ENCODE peak calls at places on chromosomes 16 and 17, in seven cellular contexts. O is body of pancreas, P is HFF-Myc, D is uterus, U is A673, V is astrocyte of the cerebellum, A is AG04450. K is an unnamed sample.

GRCh38 chr16:77585379-77585778 is 136.9 kb upstream of the NUDT7 start:
- DNase-seq in A (no peak), P (no peak), O (no peak), V (no peak), U (no peak), D (no peak), K (no peak)

GRCh38 chr16:30112197-30113030 is 923 bp downstream of the GDPD3 start:
- DNase-seq in P (no peak), D (peak; percentile 69), O (no peak), U (peak; percentile 77), V (no peak), A (no peak), K (no peak)

GRCh38 chr16:30053376-30054015 is 12.1 kb upstream of the ALDOA start:
- DNase-seq in O (no peak), U (peak; percentile 92), D (no peak), P (no peak), A (no peak), V (no peak), K (no peak)

GRCh38 chr17:17141860-17142552 is 64.1 kb downstream of the PLD6 start:
- DNase-seq in O (no peak), P (no peak), V (no peak), U (peak; percentile 44), A (no peak), D (peak; percentile 37), K (no peak)

GRCh38 chr16:84718-85452 is 6.9 kb downstream of the MPG start:
- DNase-seq in A (peak; percentile 88), P (no peak), U (no peak), D (peak; percentile 47), O (no peak), V (no peak), K (peak; percentile 83)

GRCh38 chr17:67602974-67603373 is 114.8 kb upstream of the NOL11 start:
- DNase-seq in V (peak; percentile 18), O (peak; percentile 24), D (no peak), A (no peak), U (peak; percentile 67), P (no peak), K (peak; percentile 13)

GRCh38 chr17:62781826-62782225 is 26.3 kb downstream of the MARCHF10 start:
- DNase-seq in U (no peak), V (no peak), P (no peak), A (no peak), D (no peak), O (no peak), K (no peak)

GRCh38 chr17:57600092-57600491 is 145.0 kb downstream of the CCDC182 start:
- DNase-seq in V (no peak), A (no peak), U (no peak), P (no peak), D (no peak), O (no peak), K (no peak)

GRCh38 chr17:47695664-47696376 is 1.9 kb downstream of the TBKBP1 start:
- DNase-seq in A (no peak), O (no peak), P (no peak), U (no peak), D (peak; percentile 22), V (no peak), K (no peak)

GRCh38 chr17:44960654-44961053 is 7.4 kb downstream of the C1QL1 start:
- DNase-seq in O (no peak), U (no peak), D (no peak), A (no peak), P (no peak), V (no peak), K (no peak)

GRCh38 chr17:16313159-16314090 is 39.8 kb downstream of the CENPV start:
- DNase-seq in P (no peak), A (peak; percentile 65), V (peak; percentile 53), D (no peak), U (no peak), O (no peak), K (no peak)

GRCh38 chr16:1749152-1750117 is 21.9 kb downstream of the NME3 start:
- DNase-seq in U (no peak), V (no peak), D (no peak), P (no peak), O (no peak), A (no peak), K (no peak)

GRCh38 chr16:73396556-73396955 is 348.6 kb upstream of the ZFHX3 start:
- DNase-seq in U (no peak), A (no peak), P (no peak), O (no peak), V (no peak), D (no peak), K (no peak)

GRCh38 chr17:75876190-75876937 is 2.0 kb downstream of the TRIM47 start:
- DNase-seq in U (no peak), O (peak; percentile 70), P (no peak), D (no peak), A (no peak), V (no peak), K (no peak)

GRCh38 chr16:67163164-67163902 is 1.2 kb upstream of the HSF4 start:
- DNase-seq in P (no peak), A (no peak), O (no peak), U (no peak), D (no peak), V (no peak), K (no peak)

GRCh38 chr16:74480150-74481029 is 59.1 kb upstream of the CLEC18B start:
- DNase-seq in O (no peak), A (no peak), V (no peak), P (peak; percentile 38), U (peak; percentile 82), D (peak; percentile 23), K (no peak)

GRCh38 chr17:37317867-37318266 is 57.9 kb upstream of the C17orf78 start:
- DNase-seq in A (no peak), V (no peak), D (no peak), P (no peak), O (no peak), U (no peak), K (no peak)

DNA sequence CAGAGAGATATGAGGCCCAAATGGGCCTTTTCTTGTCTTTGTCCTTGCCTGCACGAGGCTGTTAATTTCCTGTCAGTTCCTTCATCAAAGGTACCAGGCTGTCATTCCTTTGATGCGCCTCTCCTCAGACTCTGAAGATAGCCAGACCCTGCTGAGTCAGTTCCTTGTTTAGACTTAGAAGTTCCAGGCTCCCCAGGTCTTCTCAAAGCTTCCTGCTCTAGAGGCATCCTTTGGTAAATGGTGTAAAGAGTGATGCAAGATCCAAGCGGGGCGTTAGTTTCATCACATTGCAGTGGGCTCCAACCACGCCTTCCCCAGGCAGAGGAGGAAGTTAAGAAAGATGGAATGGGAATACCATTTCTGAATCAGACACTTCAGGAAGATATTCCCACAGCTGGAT is 4.0 kb upstream of the CDH11 start:
- DNase-seq in O (no peak), U (peak; percentile 78), A (no peak), D (no peak), V (no peak), P (no peak), K (no peak)
- H3K4me3 ChIP-seq in O (no peak overlapping the region), U (peak overlapping the region; percentile 79), A (no peak overlapping the region), D (no peak overlapping the region), V (no peak overlapping the region), P (no peak overlapping the region), K (no peak overlapping the region)

GRCh38 chr16:57755726-57756423 is 20.3 kb downstream of the KATNB1 start:
- DNase-seq in O (no peak), A (no peak), U (no peak), P (no peak), V (no peak), D (no peak), K (no peak)

GRCh38 chr16:57753448-57754353 is 18.1 kb downstream of the KATNB1 start:
- DNase-seq in U (no peak), P (no peak), V (no peak), D (no peak), O (no peak), A (no peak), K (no peak)

GRCh38 chr16:57754354-57755060 is 18.9 kb downstream of the KATNB1 start:
- DNase-seq in P (no peak), U (no peak), A (no peak), O (no peak), D (no peak), V (no peak), K (no peak)

GRCh38 chr16:57756424-57757325 is 21.1 kb downstream of the KATNB1 start:
- DNase-seq in U (no peak), P (no peak), D (no peak), A (no peak), O (no peak), V (no peak), K (no peak)

GRCh38 chr16:57755061-57755684 is 19.6 kb downstream of the KATNB1 start:
- DNase-seq in O (no peak), A (no peak), V (no peak), U (no peak), D (no peak), P (no peak), K (no peak)
- TF ChIP-seq CTCF in O (no peak), A (no peak), V (peak; percentile 7), U (peak; percentile 19), D (no peak), P (peak; percentile 5), K (no peak)

DNA sequence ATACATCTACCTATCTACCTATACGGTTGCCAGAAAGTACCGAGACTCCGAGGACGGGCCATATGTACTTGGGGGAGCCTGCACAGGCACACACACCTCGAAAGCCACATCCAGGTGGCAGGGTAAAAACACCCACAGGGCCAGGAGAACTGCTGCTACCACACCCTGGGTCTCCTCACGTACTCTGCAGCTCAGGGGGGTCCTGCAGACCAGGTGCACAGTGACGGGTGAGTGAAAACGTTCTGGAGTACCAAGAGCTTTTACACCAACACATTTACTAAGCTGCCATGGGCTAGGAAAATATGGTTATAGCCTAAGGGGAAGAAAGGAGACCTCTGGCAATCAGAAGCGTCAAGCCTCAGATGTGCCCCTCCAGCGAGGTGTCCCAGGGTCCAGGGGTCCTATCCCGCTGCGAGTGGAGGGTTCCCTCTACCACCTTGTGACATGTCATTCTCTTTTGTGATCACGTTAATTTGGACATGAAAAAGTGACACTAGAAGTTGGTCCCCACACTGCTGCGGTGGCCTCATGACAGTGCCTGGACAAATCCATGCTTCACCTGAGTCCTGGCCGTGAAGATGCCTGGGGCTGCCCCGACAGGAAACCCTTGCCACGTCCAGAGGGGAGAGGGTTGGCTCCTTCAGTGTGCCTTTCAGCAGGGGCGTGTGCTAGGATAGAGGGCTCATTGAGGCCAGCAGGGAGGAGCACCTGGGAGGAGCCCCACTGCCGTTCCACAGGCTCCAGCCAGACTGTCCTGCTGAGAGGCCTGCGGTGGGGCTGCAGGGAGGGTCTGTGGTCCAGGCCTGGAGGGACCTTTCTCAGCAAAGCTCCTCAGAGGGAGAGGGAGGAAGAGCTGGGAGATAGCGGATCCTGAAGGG is 1.8 kb downstream of the CANT1 start:
- DNase-seq in P (no peak), D (peak; percentile 13), A (no peak), U (no peak), V (no peak), O (no peak), K (no peak)
- H3K4me3 ChIP-seq in P (peak overlapping the region; percentile 96), D (no peak overlapping the region), A (peak overlapping the region; percentile 97), U (peak overlapping the region; percentile 99), V (no peak overlapping the region), O (no peak overlapping the region), K (no peak overlapping the region)

DNA sequence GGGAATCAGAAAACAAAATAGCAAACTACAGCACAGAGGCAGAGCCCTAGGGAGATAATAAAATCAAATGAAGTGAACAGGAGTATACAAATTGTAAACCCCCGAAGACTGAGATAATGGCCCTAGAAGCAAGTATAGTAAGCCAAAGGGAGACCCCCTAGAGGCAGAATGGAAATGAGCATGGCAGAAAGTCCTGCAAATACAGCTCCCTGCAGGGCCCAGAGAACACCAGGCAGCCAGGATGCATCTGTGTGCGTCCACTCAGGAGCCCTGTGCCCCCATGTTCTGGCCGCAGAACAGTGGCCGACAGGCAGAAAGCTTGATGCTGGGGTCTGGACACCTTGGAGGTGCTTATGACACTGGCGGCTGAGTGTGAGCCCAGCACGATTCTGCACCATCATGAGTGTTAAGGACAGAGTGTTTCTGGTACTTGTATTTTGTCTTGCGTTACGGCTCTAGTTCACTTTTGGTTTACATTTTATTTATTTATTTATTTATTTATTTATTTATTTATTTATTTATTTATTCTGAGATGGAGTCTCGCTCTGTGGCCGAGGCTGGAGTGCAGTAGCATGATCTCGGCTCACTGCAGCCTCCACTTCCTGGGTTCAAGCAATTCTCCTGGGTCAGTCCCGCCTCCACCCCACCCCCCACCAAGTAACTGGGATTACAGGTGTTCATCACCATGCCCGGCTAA is 48.7 kb downstream of the RGS9 start:
- DNase-seq in A (no peak), D (no peak), P (no peak), U (no peak), V (no peak), O (no peak), K (no peak)
- TF ChIP-seq CTCF in A (no peak), D (no peak), P (no peak), U (peak; percentile 30), V (no peak), O (no peak), K (no peak)

K was measured in AG09309.